ENCODE peak calls at places on chromosomes 3 and 15, in five cellular contexts. H is mesothelial cell of epicardium, F is NCI-H345, W is NCI-H1436, Q is esophagus muscularis mucosa. Z is an unnamed sample.

GRCh38 chr3:133948996-133949395 is 53.3 kb upstream of the RAB6B start:
- DNase-seq in H (no peak), W (no peak), Q (no peak), F (no peak), Z (no peak)

GRCh38 chr15:85762756-85763127 is 32.0 kb downstream of the KLHL25 start:
- DNase-seq in H (no peak), F (no peak), W (no peak), Q (no peak), Z (no peak)

GRCh38 chr15:34084086-34084485 is 17.6 kb downstream of the EMC7 start:
- DNase-seq in F (no peak), H (no peak), Q (no peak), W (no peak), Z (no peak)

GRCh38 chr3:46965151-46965550 is 11.4 kb downstream of the CCDC12 start:
- DNase-seq in H (no peak), W (no peak), Q (no peak), F (no peak), Z (no peak)

GRCh38 chr3:10547841-10548783 is 42.7 kb upstream of the ATP2B2 start:
- DNase-seq in H (no peak), Q (peak; percentile 62), W (no peak), F (no peak), Z (no peak)

GRCh38 chr3:58237238-58237939 is at the start of gene ABHD6:
- DNase-seq in H (peak; percentile 67), W (peak; percentile 23), F (peak; percentile 67), Q (peak; percentile 95), Z (no peak)

GRCh38 chr3:78322780-78323179 is 1282.9 kb downstream of the ROBO2 start:
- DNase-seq in F (no peak), W (peak; percentile 23), Q (no peak), H (no peak), Z (peak; percentile 52)

GRCh38 chr3:124812291-124813265 is 74.6 kb downstream of the ITGB5 start:
- DNase-seq in F (no peak), Q (peak; percentile 95), H (no peak), W (no peak), Z (no peak)

GRCh38 chr15:39204031-39204430 is 376.8 kb upstream of the THBS1 start:
- DNase-seq in Q (no peak), F (no peak), H (no peak), W (no peak), Z (no peak)

GRCh38 chr3:108088697-108089096 is 2.1 kb downstream of the CD47 start:
- DNase-seq in Q (no peak), H (no peak), W (no peak), F (no peak), Z (peak; percentile 27)

GRCh38 chr3:184730924-184731323 is 19.1 kb upstream of the MAGEF1 start:
- DNase-seq in W (no peak), Q (no peak), H (no peak), F (no peak), Z (no peak)

GRCh38 chr3:84960994-84961393 is 2.2 kb downstream of the CADM2 start:
- DNase-seq in H (no peak), W (no peak), F (no peak), Q (no peak), Z (no peak)

GRCh38 chr3:182608876-182609275 is 184.4 kb upstream of the ATP11B start:
- DNase-seq in H (no peak), F (no peak), W (no peak), Q (no peak), Z (no peak)

GRCh38 chr3:172711457-172711800 is 562 bp upstream of the NCEH1 start:
- DNase-seq in H (no peak), F (no peak), Q (no peak), W (no peak), Z (no peak)

GRCh38 chr15:83999396-84000120 is 236.0 kb upstream of the GOLGA6L4 start:
- DNase-seq in H (no peak), W (no peak), F (no peak), Q (no peak), Z (no peak)

GRCh38 chr3:112767777-112768176 is 78.9 kb downstream of the CD200R1L start:
- DNase-seq in H (no peak), W (no peak), Q (no peak), F (no peak), Z (no peak)

GRCh38 chr3:191356586-191357439 is 26.5 kb upstream of the UTS2B start:
- DNase-seq in Q (no peak), H (no peak), F (no peak), W (no peak), Z (no peak)

GRCh38 chr15:70741677-70742293 is 21.6 kb downstream of the UACA start:
- DNase-seq in H (no peak), W (no peak), F (no peak), Q (no peak), Z (no peak)

GRCh38 chr3:53773586-53774368 is 72.4 kb downstream of the CHDH start:
- DNase-seq in Q (no peak), W (no peak), H (no peak), F (no peak), Z (no peak)

GRCh38 chr3:47337656-47338055 is 43.2 kb upstream of the PTPN23 start:
- DNase-seq in W (no peak), F (no peak), Q (no peak), H (no peak), Z (no peak)

GRCh38 chr3:48514431-48515227 is 10.7 kb upstream of the SHISA5 start:
- DNase-seq in W (no peak), H (no peak), F (no peak), Q (no peak), Z (no peak)

Z was measured in COR-L47.